ENCODE peak calls at places on chromosomes 16 and 17, in nine cellular contexts. T, H, I, Z, U, J, V, A and X are unnamed samples.

GRCh38 chr17:80696964-80697363 is 152.3 kb downstream of the RPTOR start:
- DNase-seq in A (no peak), T (no peak), U (no peak), H (no peak), V (no peak), Z (no peak), J (no peak), I (no peak), X (no peak)

GRCh38 chr17:30203471-30203981 is 32.0 kb downstream of the SLC6A4 start:
- DNase-seq in J (no peak), I (no peak), H (no peak), U (no peak), Z (no peak), T (no peak), V (no peak), A (no peak), X (no peak)

GRCh38 chr17:309361-309888 is 43.2 kb downstream of the RPH3AL start:
- DNase-seq in I (peak), A (no peak), T (no peak), V (peak), H (no peak), J (peak), U (peak), Z (peak), X (no peak)

GRCh38 chr16:78460428-78460827 is 361.0 kb downstream of the WWOX start:
- DNase-seq in T (no peak), I (no peak), A (no peak), U (no peak), V (no peak), J (no peak), H (no peak), Z (no peak), X (no peak)

GRCh38 chr16:69830534-69831211 is 68.5 kb downstream of the WWP2 start:
- DNase-seq in I (no peak), A (no peak), T (peak), U (no peak), V (no peak), Z (no peak), J (peak), H (peak), X (no peak)

GRCh38 chr17:83202002-83203000 is 122.9 kb downstream of the METRNL start:
- DNase-seq in V (peak), J (no peak), U (no peak), T (no peak), A (no peak), I (peak), H (no peak), Z (peak), X (no peak)

GRCh38 chr17:34423978-34424813 is 61.2 kb upstream of the CCL1 start:
- DNase-seq in H (no peak), J (no peak), I (no peak), Z (no peak), A (no peak), T (no peak), U (no peak), V (no peak), X (no peak)

GRCh38 chr17:63641678-63642077 is 19.5 kb downstream of the MAP3K3 start:
- DNase-seq in T (no peak), J (no peak), H (peak), I (no peak), V (peak), A (no peak), Z (no peak), U (no peak), X (no peak)

GRCh38 chr17:7705269-7706255 is 560 bp downstream of the EFNB3 start:
- DNase-seq in H (no peak), V (no peak), U (no peak), J (no peak), T (no peak), Z (no peak), I (no peak), A (no peak), X (no peak)

GRCh38 chr16:54175552-54176375 is 110.8 kb downstream of the IRX3 start:
- DNase-seq in J (no peak), A (no peak), T (no peak), I (no peak), V (no peak), Z (no peak), U (no peak), H (no peak), X (no peak)

GRCh38 chr17:29146369-29146972 is 33.7 kb downstream of the MYO18A start:
- DNase-seq in V (no peak), U (peak), A (no peak), T (no peak), J (no peak), H (no peak), Z (no peak), I (no peak), X (no peak)

GRCh38 chr16:89595330-89596060 is 17.9 kb upstream of the DPEP1 start:
- DNase-seq in J (no peak), T (no peak), H (no peak), U (no peak), Z (no peak), I (no peak), V (no peak), A (no peak), X (no peak)

GRCh38 chr16:30698816-30699614 is at the start of gene SRCAP:
- DNase-seq in H (peak), V (peak), J (peak), I (peak), Z (peak), A (peak), U (peak), T (peak), X (peak)

GRCh38 chr17:7308625-7309433 is 1.4 kb downstream of the EIF5A start:
- DNase-seq in J (peak), Z (peak), I (peak), A (no peak), U (peak), V (peak), T (peak), H (peak), X (peak)

GRCh38 chr16:68186877-68187276 is 49.0 kb downstream of the ESRP2 start:
- DNase-seq in A (no peak), J (no peak), I (no peak), Z (no peak), T (no peak), H (no peak), V (no peak), U (no peak), X (no peak)

GRCh38 chr16:53817812-53818211 is 113.9 kb downstream of the FTO start:
- DNase-seq in I (no peak), Z (no peak), V (no peak), J (no peak), U (no peak), H (no peak), T (peak), A (no peak), X (no peak)

GRCh38 chr16:86604436-86605220 is 26.3 kb downstream of the FOXL1 start:
- DNase-seq in U (no peak), Z (no peak), T (no peak), V (no peak), J (no peak), A (no peak), H (no peak), I (no peak), X (no peak)

GRCh38 chr17:70168044-70168978 is 1.0 kb upstream of the KCNJ2 start:
- DNase-seq in U (no peak), T (peak), J (peak), I (peak), H (peak), V (peak), A (peak), Z (no peak), X (no peak)

GRCh38 chr17:63932721-63933120 is 590 bp upstream of the CD79B start:
- DNase-seq in J (no peak), I (peak), V (no peak), H (no peak), U (no peak), A (no peak), T (no peak), Z (no peak), X (no peak)

GRCh38 chr17:41307647-41308046 is 1.5 kb downstream of the KRTAP16-1 start:
- DNase-seq in A (no peak), T (no peak), Z (no peak), J (no peak), I (peak), V (no peak), H (no peak), U (no peak), X (no peak)

GRCh38 chr16:67158637-67159600 is 790 bp downstream of the TRADD start:
- DNase-seq in I (peak), V (peak), U (peak), A (no peak), J (peak), Z (no peak), H (no peak), T (no peak), X (no peak)

GRCh38 chr17:81601525-81602120 is 35.3 kb downstream of the NPLOC4 start:
- DNase-seq in Z (no peak), H (no peak), U (peak), A (peak), V (peak), J (peak), I (peak), T (peak), X (peak)

GRCh38 chr17:43840814-43841213 is 6.2 kb upstream of the CD300LG start:
- DNase-seq in J (peak), A (no peak), H (no peak), I (peak), U (peak), T (peak), V (peak), Z (peak), X (no peak)

GRCh38 chr16:14502932-14503741 is 126.9 kb downstream of the PARN start:
- DNase-seq in H (no peak), Z (no peak), U (peak), T (peak), J (no peak), V (no peak), I (no peak), A (peak), X (peak)

GRCh38 chr17:41767324-41768042 is 19.0 kb downstream of the JUP start:
- DNase-seq in Z (no peak), J (no peak), A (no peak), I (peak), U (no peak), H (no peak), T (no peak), V (no peak), X (no peak)

GRCh38 chr16:16185095-16185494 is 38.2 kb downstream of the ABCC6 start:
- DNase-seq in Z (no peak), U (no peak), J (no peak), I (no peak), A (no peak), H (no peak), V (no peak), T (no peak), X (no peak)

GRCh38 chr16:49459953-49460735 is 86.5 kb downstream of the C16orf78 start:
- DNase-seq in Z (no peak), I (no peak), A (no peak), V (no peak), U (no peak), H (no peak), T (no peak), J (no peak), X (no peak)

GRCh38 chr16:9852003-9852402 is 330.2 kb downstream of the GRIN2A start:
- DNase-seq in A (no peak), T (no peak), J (no peak), Z (no peak), V (no peak), I (no peak), H (no peak), U (no peak), X (no peak)

GRCh38 chr17:42853004-42853403 is 2.0 kb downstream of the AOC3 start:
- DNase-seq in I (no peak), A (no peak), J (no peak), Z (no peak), H (no peak), T (no peak), U (no peak), V (no peak), X (no peak)

GRCh38 chr16:14559809-14560227 is 70.2 kb downstream of the PARN start:
- DNase-seq in T (no peak), V (peak), U (no peak), J (no peak), Z (peak), A (no peak), I (peak), H (peak), X (no peak)

GRCh38 chr17:66691644-66692500 is 143.0 kb upstream of the CACNG5 start:
- DNase-seq in I (peak), J (no peak), Z (no peak), U (peak), H (no peak), A (peak), T (peak), V (no peak), X (no peak)

GRCh38 chr16:63841271-63841670 is 1280.6 kb downstream of the CDH11 start:
- DNase-seq in Z (no peak), H (no peak), A (no peak), J (no peak), I (no peak), V (no peak), U (no peak), T (no peak), X (no peak)

GRCh38 chr17:81218991-81219390 is 3.8 kb downstream of the CEP131 start:
- DNase-seq in T (no peak), I (peak), Z (no peak), J (no peak), H (no peak), V (no peak), A (no peak), U (no peak), X (no peak)

GRCh38 chr17:73566905-73567782 is 77.1 kb downstream of the SDK2 start:
- DNase-seq in V (no peak), H (no peak), I (no peak), T (no peak), J (no peak), U (no peak), A (no peak), Z (no peak), X (no peak)

GRCh38 chr17:75182319-75182568 is 515 bp downstream of the SUMO2 start:
- DNase-seq in J (no peak), U (no peak), H (peak), Z (peak), V (no peak), A (no peak), T (no peak), I (no peak), X (no peak)

GRCh38 chr17:74972107-74972972 is at the start of gene HID1:
- DNase-seq in V (peak), A (no peak), I (peak), H (peak), U (peak), T (no peak), J (peak), Z (no peak), X (peak)

GRCh38 chr17:80817861-80818260 is 173.8 kb upstream of the CHMP6 start:
- DNase-seq in V (no peak), A (no peak), T (peak), J (no peak), U (peak), Z (no peak), H (no peak), I (no peak), X (peak)

DNA sequence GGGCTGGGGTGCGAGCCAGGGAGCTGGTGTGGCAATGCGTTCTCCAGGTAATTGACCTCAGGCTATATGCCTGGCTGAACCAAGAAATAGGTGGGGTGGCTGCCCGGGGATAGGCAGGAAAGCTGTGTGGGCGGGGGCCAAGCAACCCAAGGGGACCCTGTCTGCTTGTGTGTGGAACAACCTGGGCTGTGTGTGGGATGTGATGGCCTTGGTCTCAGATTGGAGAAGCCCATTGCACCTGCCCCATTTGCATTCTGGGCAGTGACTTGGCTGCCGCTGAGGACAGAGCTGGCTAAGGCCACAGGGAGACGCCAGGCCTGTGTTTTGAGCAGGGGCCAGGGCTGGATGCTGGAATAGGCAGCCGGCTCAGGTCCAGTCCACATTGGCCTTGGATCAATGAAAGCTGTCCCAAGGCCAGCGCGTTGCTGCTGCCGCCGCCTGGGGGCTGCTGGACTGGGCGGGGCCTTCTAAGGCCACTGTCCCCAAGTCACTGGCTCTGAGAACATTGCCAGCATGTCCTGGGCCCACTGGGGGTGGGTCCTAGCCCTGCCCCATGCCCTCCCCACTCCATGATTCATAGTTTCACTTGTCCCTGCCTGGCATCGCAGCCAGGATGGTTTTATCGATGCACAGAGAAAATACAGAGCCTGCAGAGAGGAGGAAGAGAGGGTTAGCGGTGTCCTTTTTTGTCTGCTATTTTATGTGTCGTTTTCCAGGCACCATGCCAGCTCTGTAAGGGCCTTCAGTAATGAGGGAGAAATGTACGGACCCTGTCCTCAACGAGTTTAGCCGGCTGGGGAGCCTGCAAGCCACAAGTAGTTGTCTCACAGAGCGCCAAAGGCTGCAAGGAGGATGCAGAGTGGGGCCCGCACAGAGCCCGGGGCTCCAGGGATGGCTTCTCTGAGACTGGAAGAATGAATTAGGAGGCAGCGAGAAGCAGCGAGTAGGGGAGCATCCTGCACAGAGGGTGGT is 43.9 kb downstream of the NKD1 start:
- DNase-seq in Z (peak), H (no peak), J (no peak), T (no peak), I (peak), A (no peak), U (no peak), V (peak), X (no peak)
- TF ChIP-seq CTCF in Z (no peak), H (no peak), J (no peak), T (no peak), I (no peak), A (no peak), U (no peak), V (peak), X (no peak)

GRCh38 chr17:78870621-78871020 is 30.0 kb upstream of the USP36 start:
- DNase-seq in A (no peak), J (no peak), U (no peak), H (no peak), Z (no peak), V (no peak), I (no peak), T (no peak), X (no peak)

GRCh38 chr17:78875738-78876597 is 27.0 kb downstream of the CEP295NL start:
- DNase-seq in J (no peak), T (peak), A (no peak), U (no peak), H (no peak), Z (no peak), I (peak), V (peak), X (no peak)

GRCh38 chr17:78875331-78875730 is 27.7 kb downstream of the CEP295NL start:
- DNase-seq in Z (no peak), A (no peak), U (no peak), V (no peak), I (peak), T (no peak), H (no peak), J (no peak), X (no peak)

GRCh38 chr17:78872486-78872885 is 30.5 kb downstream of the CEP295NL start:
- DNase-seq in A (no peak), U (no peak), V (no peak), I (no peak), Z (no peak), J (no peak), T (no peak), H (no peak), X (no peak)

GRCh38 chr17:78873519-78874340 is 29.3 kb downstream of the CEP295NL start:
- DNase-seq in T (peak), J (no peak), A (peak), I (peak), V (peak), U (peak), Z (no peak), H (no peak), X (no peak)
- H3K27ac ChIP-seq in T (no peak), J (peak), A (no peak), I (no peak), V (peak), U (peak), Z (no peak), H (peak), X (peak)

GRCh38 chr16:77434022-77434364 is 841 bp downstream of the ADAMTS18 start:
- DNase-seq in J (no peak), H (no peak), Z (no peak), I (no peak), T (no peak), A (no peak), V (no peak), U (no peak), X (no peak)

GRCh38 chr16:77439106-77439505 is 4.3 kb upstream of the ADAMTS18 start:
- DNase-seq in H (no peak), U (no peak), A (no peak), V (no peak), T (no peak), Z (no peak), J (no peak), I (no peak), X (no peak)

GRCh38 chr16:77435240-77435819 is 496 bp upstream of the ADAMTS18 start:
- DNase-seq in H (no peak), J (no peak), U (no peak), T (no peak), Z (no peak), A (no peak), V (no peak), I (no peak), X (no peak)

GRCh38 chr16:77434365-77435239 is at the start of gene ADAMTS18:
- DNase-seq in U (no peak), Z (no peak), A (no peak), V (no peak), H (no peak), J (no peak), T (no peak), I (no peak), X (no peak)

DNA sequence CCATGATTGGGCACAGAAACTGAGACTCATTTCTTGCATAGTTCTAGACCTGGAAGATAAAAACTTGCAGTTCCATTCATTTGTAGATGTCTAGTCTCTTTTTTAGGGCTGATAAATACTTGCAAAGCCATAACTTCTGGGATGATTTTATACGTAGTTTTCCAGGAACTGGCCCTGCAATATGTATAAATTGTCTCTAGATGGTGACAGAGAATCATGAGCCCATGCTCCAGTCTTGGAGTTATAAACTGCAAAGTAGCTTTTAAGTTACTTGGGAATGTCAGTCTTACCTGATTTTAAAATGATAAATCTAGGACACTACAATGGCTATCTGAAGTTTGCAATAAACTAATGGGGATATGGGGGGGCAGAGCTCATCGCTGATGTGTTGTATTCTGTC is 3.0 kb upstream of the ADAMTS18 start:
- DNase-seq in I (no peak), V (no peak), Z (no peak), A (no peak), H (no peak), U (no peak), J (no peak), T (no peak), X (no peak)
- TF ChIP-seq CTCF in I (peak), V (no peak), Z (no peak), A (peak), H (no peak), U (no peak), J (peak), T (no peak), X (no peak)

DNA sequence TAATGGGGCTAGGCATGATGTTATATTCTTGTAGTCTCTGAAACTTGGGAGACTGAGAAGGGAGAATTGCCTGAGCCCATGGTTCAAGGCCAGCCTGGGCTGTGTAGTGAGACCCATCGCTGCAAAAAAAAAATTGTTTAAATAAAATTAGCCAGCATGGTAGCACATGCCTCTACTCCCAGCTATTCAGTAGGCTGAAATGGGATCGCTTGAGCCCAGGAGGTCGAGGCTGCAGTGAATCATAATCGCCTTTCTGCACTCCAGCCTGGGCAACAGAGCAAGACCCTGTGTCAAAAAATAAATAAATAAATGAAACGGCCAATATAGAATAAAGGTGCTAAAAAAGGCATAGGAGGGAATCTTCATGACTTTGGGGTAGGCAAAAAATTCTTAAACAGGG is 13.9 kb upstream of the SLX4 start:
- DNase-seq in I (no peak), V (no peak), Z (no peak), J (no peak), A (no peak), U (no peak), T (no peak), H (no peak), X (no peak)
- H3K27ac ChIP-seq in I (no peak), V (no peak), Z (no peak), J (no peak), A (no peak), U (no peak), T (no peak), H (no peak), X (no peak)